ENCODE peak calls at places on chromosome 7, in eight cellular contexts. One of them, this sample, is unnamed.

GRCh38 chr7:110841840-110842579 is 248.9 kb upstream of the LRRN3 start:
- DNase-seq in HCT116: no peak
- DNase-seq in hepatocyte: no peak
- DNase-seq in PC-3: no peak
- DNase-seq in GM23248: no peak
- DNase-seq in SK-N-SH: peak; percentile 27
- DNase-seq in GM23338: no peak
- DNase-seq in MM.1S: no peak
- DNase-seq in this sample: no peak

GRCh38 chr7:149261829-149262617 is at the start of gene ZNF783:
- DNase-seq in HCT116: peak; percentile 73
- DNase-seq in hepatocyte: peak; percentile 95
- DNase-seq in PC-3: peak; percentile 85
- DNase-seq in GM23248: peak; percentile 97
- DNase-seq in SK-N-SH: peak; percentile 98
- DNase-seq in GM23338: peak; percentile 96
- DNase-seq in MM.1S: peak; percentile 96
- DNase-seq in this sample: peak; percentile 94

GRCh38 chr7:145543245-145543644 is 573.4 kb upstream of the CNTNAP2 start:
- DNase-seq in HCT116: no peak
- DNase-seq in hepatocyte: no peak
- DNase-seq in PC-3: no peak
- DNase-seq in GM23248: no peak
- DNase-seq in SK-N-SH: no peak
- DNase-seq in GM23338: no peak
- DNase-seq in MM.1S: no peak
- DNase-seq in this sample: no peak

GRCh38 chr7:157438121-157439025 is 101.6 kb downstream of the DNAJB6 start:
- DNase-seq in HCT116: no peak
- DNase-seq in hepatocyte: no peak
- DNase-seq in PC-3: no peak
- DNase-seq in GM23248: no peak
- DNase-seq in SK-N-SH: no peak
- DNase-seq in GM23338: no peak
- DNase-seq in MM.1S: no peak
- DNase-seq in this sample: no peak

GRCh38 chr7:23298141-23298851 is 843 bp upstream of the MALSU1 start:
- DNase-seq in HCT116: no peak
- DNase-seq in hepatocyte: no peak
- DNase-seq in PC-3: peak; percentile 60
- DNase-seq in GM23248: peak; percentile 53
- DNase-seq in SK-N-SH: peak; percentile 44
- DNase-seq in GM23338: peak; percentile 27
- DNase-seq in MM.1S: no peak
- DNase-seq in this sample: no peak

GRCh38 chr7:104978460-104978859 is 35.5 kb upstream of the KMT2E start:
- DNase-seq in HCT116: no peak
- DNase-seq in hepatocyte: no peak
- DNase-seq in PC-3: no peak
- DNase-seq in GM23248: no peak
- DNase-seq in SK-N-SH: no peak
- DNase-seq in GM23338: no peak
- DNase-seq in MM.1S: no peak
- DNase-seq in this sample: no peak

GRCh38 chr7:3117488-3118228 is 74.0 kb upstream of the CARD11 start:
- DNase-seq in HCT116: no peak
- DNase-seq in hepatocyte: no peak
- DNase-seq in PC-3: no peak
- DNase-seq in GM23248: no peak
- DNase-seq in SK-N-SH: no peak
- DNase-seq in GM23338: no peak
- DNase-seq in MM.1S: no peak
- DNase-seq in this sample: no peak

GRCh38 chr7:54664235-54665228 is 94.5 kb downstream of the SEC61G start:
- DNase-seq in HCT116: no peak
- DNase-seq in hepatocyte: peak; percentile 86
- DNase-seq in PC-3: peak; percentile 69
- DNase-seq in GM23248: peak; percentile 43
- DNase-seq in SK-N-SH: peak; percentile 97
- DNase-seq in GM23338: peak; percentile 87
- DNase-seq in MM.1S: peak; percentile 82
- DNase-seq in this sample: peak; percentile 1

GRCh38 chr7:1241510-1242128 is 8.9 kb downstream of the UNCX start:
- DNase-seq in HCT116: no peak
- DNase-seq in hepatocyte: no peak
- DNase-seq in PC-3: no peak
- DNase-seq in GM23248: no peak
- DNase-seq in SK-N-SH: no peak
- DNase-seq in GM23338: peak; percentile 47
- DNase-seq in MM.1S: no peak
- DNase-seq in this sample: no peak

GRCh38 chr7:68785036-68785435 is 813.2 kb upstream of the AUTS2 start:
- DNase-seq in HCT116: no peak
- DNase-seq in hepatocyte: no peak
- DNase-seq in PC-3: no peak
- DNase-seq in GM23248: no peak
- DNase-seq in SK-N-SH: no peak
- DNase-seq in GM23338: no peak
- DNase-seq in MM.1S: no peak
- DNase-seq in this sample: no peak

GRCh38 chr7:46763348-46763747 is 818.6 kb downstream of the TNS3 start:
- DNase-seq in HCT116: no peak
- DNase-seq in hepatocyte: no peak
- DNase-seq in PC-3: no peak
- DNase-seq in GM23248: peak; percentile 33
- DNase-seq in SK-N-SH: no peak
- DNase-seq in GM23338: no peak
- DNase-seq in MM.1S: no peak
- DNase-seq in this sample: no peak

GRCh38 chr7:46767071-46767470 is 814.8 kb downstream of the TNS3 start:
- DNase-seq in HCT116: no peak
- DNase-seq in hepatocyte: no peak
- DNase-seq in PC-3: no peak
- DNase-seq in GM23248: no peak
- DNase-seq in SK-N-SH: no peak
- DNase-seq in GM23338: no peak
- DNase-seq in MM.1S: no peak
- DNase-seq in this sample: no peak

GRCh38 chr7:46759711-46760480 is 822.0 kb downstream of the TNS3 start:
- DNase-seq in HCT116: no peak
- DNase-seq in hepatocyte: no peak
- DNase-seq in PC-3: peak; percentile 13
- DNase-seq in GM23248: peak; percentile 86
- DNase-seq in SK-N-SH: no peak
- DNase-seq in GM23338: no peak
- DNase-seq in MM.1S: no peak
- DNase-seq in this sample: no peak

GRCh38 chr7:46764100-46764941 is 817.6 kb downstream of the TNS3 start:
- DNase-seq in HCT116: peak; percentile 95
- DNase-seq in hepatocyte: peak; percentile 65
- DNase-seq in PC-3: peak; percentile 97
- DNase-seq in GM23248: peak; percentile 98
- DNase-seq in SK-N-SH: no peak
- DNase-seq in GM23338: no peak
- DNase-seq in MM.1S: no peak
- DNase-seq in this sample: no peak
- TF ChIP-seq EZH2phosphoT487 in HCT116: no peak
- TF ChIP-seq EZH2phosphoT487 in hepatocyte: no peak
- TF ChIP-seq EZH2phosphoT487 in PC-3: no peak
- TF ChIP-seq EZH2phosphoT487 in GM23248: no peak
- TF ChIP-seq EZH2phosphoT487 in SK-N-SH: no peak
- TF ChIP-seq EZH2phosphoT487 in GM23338: no peak
- TF ChIP-seq EZH2phosphoT487 in MM.1S: no peak
- TF ChIP-seq EZH2phosphoT487 in this sample: no peak

GRCh38 chr7:30914611-30915601 is 3.3 kb downstream of the AQP1 start:
- DNase-seq in HCT116: peak; percentile 21
- DNase-seq in hepatocyte: no peak
- DNase-seq in PC-3: peak; percentile 91
- DNase-seq in GM23248: peak; percentile 85
- DNase-seq in SK-N-SH: peak; percentile 87
- DNase-seq in GM23338: no peak
- DNase-seq in MM.1S: no peak
- DNase-seq in this sample: no peak
- H3K4me3 ChIP-seq in HCT116: no peak overlapping the region
- H3K4me3 ChIP-seq in hepatocyte: no peak overlapping the region
- H3K4me3 ChIP-seq in PC-3: no peak overlapping the region
- H3K4me3 ChIP-seq in GM23248: no peak overlapping the region
- H3K4me3 ChIP-seq in SK-N-SH: no peak overlapping the region
- H3K4me3 ChIP-seq in GM23338: no peak overlapping the region
- H3K4me3 ChIP-seq in MM.1S: no peak overlapping the region
- H3K4me3 ChIP-seq in this sample: no peak overlapping the region

GRCh38 chr7:130086938-130087337 is 16.6 kb downstream of the KLHDC10 start:
- DNase-seq in HCT116: no peak
- DNase-seq in hepatocyte: no peak
- DNase-seq in PC-3: no peak
- DNase-seq in GM23248: no peak
- DNase-seq in SK-N-SH: no peak
- DNase-seq in GM23338: no peak
- DNase-seq in MM.1S: no peak
- DNase-seq in this sample: no peak
- H3K9me2 ChIP-seq in HCT116: no peaks in the 10 kb centered on the region
- H3K9me2 ChIP-seq in hepatocyte: no peaks in the 10 kb centered on the region
- H3K9me2 ChIP-seq in PC-3: no peaks in the 10 kb centered on the region
- H3K9me2 ChIP-seq in GM23248: peaks cover 3% of the 10 kb centered on the region
- H3K9me2 ChIP-seq in SK-N-SH: no peaks in the 10 kb centered on the region
- H3K9me2 ChIP-seq in GM23338: no peaks in the 10 kb centered on the region
- H3K9me2 ChIP-seq in MM.1S: no peaks in the 10 kb centered on the region
- H3K9me2 ChIP-seq in this sample: no peaks in the 10 kb centered on the region

GRCh38 chr7:81209059-81209458 is 290.2 kb upstream of the SEMA3C start:
- DNase-seq in HCT116: no peak
- DNase-seq in hepatocyte: no peak
- DNase-seq in PC-3: no peak
- DNase-seq in GM23248: peak; percentile 43
- DNase-seq in SK-N-SH: no peak
- DNase-seq in GM23338: no peak
- DNase-seq in MM.1S: no peak
- DNase-seq in this sample: no peak
- TF ChIP-seq EZH2phosphoT487 in HCT116: no peak
- TF ChIP-seq EZH2phosphoT487 in hepatocyte: no peak
- TF ChIP-seq EZH2phosphoT487 in PC-3: no peak
- TF ChIP-seq EZH2phosphoT487 in GM23248: no peak
- TF ChIP-seq EZH2phosphoT487 in SK-N-SH: no peak
- TF ChIP-seq EZH2phosphoT487 in GM23338: no peak
- TF ChIP-seq EZH2phosphoT487 in MM.1S: no peak
- TF ChIP-seq EZH2phosphoT487 in this sample: no peak

DNA sequence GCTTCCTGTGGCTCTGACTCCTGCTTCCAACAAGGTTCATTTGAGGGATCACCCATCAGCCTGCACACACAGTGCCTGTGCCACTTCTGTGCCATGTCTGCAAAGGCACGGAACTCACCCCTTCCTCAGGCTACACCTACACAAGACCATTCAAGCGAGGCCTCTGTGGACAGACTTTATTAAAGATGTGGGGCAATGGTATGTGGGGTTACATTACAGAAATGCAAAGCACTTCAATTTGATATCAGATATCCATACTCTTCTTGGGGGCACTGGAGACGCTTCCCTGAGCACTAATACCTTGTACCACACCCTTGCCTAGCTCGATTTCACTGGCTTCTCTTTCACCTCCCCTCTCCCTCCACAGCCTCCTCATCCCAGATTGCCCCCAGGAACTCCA is 84.4 kb upstream of the FGL2 start:
- DNase-seq in HCT116: no peak
- DNase-seq in hepatocyte: no peak
- DNase-seq in PC-3: no peak
- DNase-seq in GM23248: no peak
- DNase-seq in SK-N-SH: no peak
- DNase-seq in GM23338: no peak
- DNase-seq in MM.1S: no peak
- DNase-seq in this sample: no peak
- H3K4me3 ChIP-seq in HCT116: no peak overlapping the region
- H3K4me3 ChIP-seq in hepatocyte: no peak overlapping the region
- H3K4me3 ChIP-seq in PC-3: no peak overlapping the region
- H3K4me3 ChIP-seq in GM23248: no peak overlapping the region
- H3K4me3 ChIP-seq in SK-N-SH: no peak overlapping the region
- H3K4me3 ChIP-seq in GM23338: no peak overlapping the region
- H3K4me3 ChIP-seq in MM.1S: no peak overlapping the region
- H3K4me3 ChIP-seq in this sample: no peak overlapping the region

GRCh38 chr7:139915864-139916716 is 87.0 kb downstream of the TBXAS1 start:
- DNase-seq in HCT116: peak; percentile 92
- DNase-seq in hepatocyte: peak; percentile 47
- DNase-seq in PC-3: peak; percentile 98
- DNase-seq in GM23248: peak; percentile 98
- DNase-seq in SK-N-SH: peak; percentile 23
- DNase-seq in GM23338: no peak
- DNase-seq in MM.1S: peak; percentile 97
- DNase-seq in this sample: peak; percentile 89
- H3K9me2 ChIP-seq in HCT116: no peaks in the 10 kb centered on the region
- H3K9me2 ChIP-seq in hepatocyte: no peaks in the 10 kb centered on the region
- H3K9me2 ChIP-seq in PC-3: no peaks in the 10 kb centered on the region
- H3K9me2 ChIP-seq in GM23248: no peaks in the 10 kb centered on the region
- H3K9me2 ChIP-seq in SK-N-SH: no peaks in the 10 kb centered on the region
- H3K9me2 ChIP-seq in GM23338: peaks cover 5% of the 10 kb centered on the region
- H3K9me2 ChIP-seq in MM.1S: no peaks in the 10 kb centered on the region
- H3K9me2 ChIP-seq in this sample: no peaks in the 10 kb centered on the region

GRCh38 chr7:134802762-134803161 is 23.3 kb downstream of the CALD1 start:
- DNase-seq in HCT116: no peak
- DNase-seq in hepatocyte: no peak
- DNase-seq in PC-3: no peak
- DNase-seq in GM23248: no peak
- DNase-seq in SK-N-SH: no peak
- DNase-seq in GM23338: no peak
- DNase-seq in MM.1S: no peak
- DNase-seq in this sample: no peak
- TF ChIP-seq EZH2phosphoT487 in HCT116: no peak
- TF ChIP-seq EZH2phosphoT487 in hepatocyte: no peak
- TF ChIP-seq EZH2phosphoT487 in PC-3: no peak
- TF ChIP-seq EZH2phosphoT487 in GM23248: no peak
- TF ChIP-seq EZH2phosphoT487 in SK-N-SH: no peak
- TF ChIP-seq EZH2phosphoT487 in GM23338: no peak
- TF ChIP-seq EZH2phosphoT487 in MM.1S: no peak
- TF ChIP-seq EZH2phosphoT487 in this sample: no peak

DNA sequence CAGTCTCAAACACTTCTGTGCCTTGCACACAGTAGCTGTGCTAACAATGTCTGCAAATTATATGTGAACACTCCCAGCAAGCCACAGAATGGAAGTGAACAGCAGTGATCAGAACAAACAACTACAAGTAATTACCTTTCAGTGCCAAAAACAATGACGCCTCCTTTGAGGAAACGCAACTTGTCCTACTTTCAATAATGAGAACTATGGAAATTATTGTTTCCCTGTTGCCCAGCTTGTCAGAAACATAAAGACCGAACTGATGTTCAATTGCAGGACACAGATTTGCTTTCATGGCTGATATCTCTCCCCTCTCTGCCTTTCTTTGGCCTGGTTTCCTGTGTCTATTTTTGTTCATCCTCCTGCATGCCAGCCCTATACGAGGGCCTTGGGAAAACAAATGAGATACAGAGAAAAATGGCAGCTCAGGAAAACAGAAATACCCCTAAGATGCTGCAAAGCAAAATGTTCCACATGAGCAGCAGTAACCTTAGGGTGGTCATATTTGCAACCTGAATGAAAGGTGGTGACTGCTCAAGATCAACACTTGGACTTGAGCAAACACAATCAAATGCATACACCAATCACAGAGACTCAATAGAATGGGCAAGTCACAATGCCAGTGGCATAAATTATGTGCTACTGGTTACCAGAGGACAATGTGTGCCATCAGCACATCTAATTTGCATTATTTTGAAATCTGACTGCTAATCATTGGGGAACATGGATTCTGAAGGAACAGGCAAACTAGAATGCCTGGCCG is 26.8 kb downstream of the COBL start:
- DNase-seq in HCT116: no peak
- DNase-seq in hepatocyte: no peak
- DNase-seq in PC-3: no peak
- DNase-seq in GM23248: no peak
- DNase-seq in SK-N-SH: no peak
- DNase-seq in GM23338: no peak
- DNase-seq in MM.1S: no peak
- DNase-seq in this sample: no peak
- H3K4me3 ChIP-seq in HCT116: no peak overlapping the region
- H3K4me3 ChIP-seq in hepatocyte: no peak overlapping the region
- H3K4me3 ChIP-seq in PC-3: no peak overlapping the region
- H3K4me3 ChIP-seq in GM23248: no peak overlapping the region
- H3K4me3 ChIP-seq in SK-N-SH: no peak overlapping the region
- H3K4me3 ChIP-seq in GM23338: no peak overlapping the region
- H3K4me3 ChIP-seq in MM.1S: no peak overlapping the region
- H3K4me3 ChIP-seq in this sample: no peak overlapping the region